ENCODE peak calls at places on chromosomes 4 and X, in four cellular contexts. H is spleen, D is stomach, B is endothelial cell of umbilical vein. J is an unnamed sample.

GRCh38 chr4:78222575-78223186 is 165.6 kb downstream of the FRAS1 start:
- DNase-seq in D (no peak), H (no peak), B (no peak), J (no peak)

GRCh38 chr4:3384771-3385701 is 56.7 kb upstream of the HGFAC start:
- DNase-seq in B (peak), D (no peak), H (peak), J (peak)

GRCh38 chr4:143358923-143359694 is 22.4 kb downstream of the GAB1 start:
- DNase-seq in D (peak), B (peak), H (peak), J (peak)

GRCh38 chrX:154370300-154370881 is 4.0 kb downstream of the FLNA start:
- DNase-seq in B (peak), D (no peak), H (peak), J (no peak)

GRCh38 chr4:143260750-143261149 is 75.9 kb upstream of the GAB1 start:
- DNase-seq in H (no peak), B (no peak), D (no peak), J (no peak)

GRCh38 chrX:150100261-150100660 is 162.0 kb upstream of the EOLA2 start:
- DNase-seq in B (no peak), D (no peak), H (no peak), J (no peak)

GRCh38 chr4:122755675-122756074 is 23.2 kb downstream of the BBS12 start:
- DNase-seq in D (no peak), H (no peak), B (no peak), J (no peak)

GRCh38 chrX:68983004-68983857 is 154.4 kb downstream of the EFNB1 start:
- DNase-seq in B (no peak), H (no peak), D (no peak), J (peak)

GRCh38 chr4:78756721-78757120 is 19.4 kb upstream of the BMP2K start:
- DNase-seq in D (no peak), H (no peak), B (no peak), J (no peak)

GRCh38 chr4:100977746-100978397 is 369.5 kb downstream of the PPP3CA start:
- DNase-seq in D (no peak), H (no peak), B (no peak), J (peak)

GRCh38 chr4:100983426-100983825 is 363.9 kb downstream of the PPP3CA start:
- DNase-seq in D (no peak), H (no peak), B (no peak), J (no peak)

GRCh38 chr4:100984901-100985300 is 362.4 kb downstream of the PPP3CA start:
- DNase-seq in B (peak), D (no peak), H (no peak), J (no peak)

GRCh38 chr4:100982345-100982744 is 365.0 kb downstream of the PPP3CA start:
- DNase-seq in D (no peak), B (no peak), H (no peak), J (no peak)

DNA sequence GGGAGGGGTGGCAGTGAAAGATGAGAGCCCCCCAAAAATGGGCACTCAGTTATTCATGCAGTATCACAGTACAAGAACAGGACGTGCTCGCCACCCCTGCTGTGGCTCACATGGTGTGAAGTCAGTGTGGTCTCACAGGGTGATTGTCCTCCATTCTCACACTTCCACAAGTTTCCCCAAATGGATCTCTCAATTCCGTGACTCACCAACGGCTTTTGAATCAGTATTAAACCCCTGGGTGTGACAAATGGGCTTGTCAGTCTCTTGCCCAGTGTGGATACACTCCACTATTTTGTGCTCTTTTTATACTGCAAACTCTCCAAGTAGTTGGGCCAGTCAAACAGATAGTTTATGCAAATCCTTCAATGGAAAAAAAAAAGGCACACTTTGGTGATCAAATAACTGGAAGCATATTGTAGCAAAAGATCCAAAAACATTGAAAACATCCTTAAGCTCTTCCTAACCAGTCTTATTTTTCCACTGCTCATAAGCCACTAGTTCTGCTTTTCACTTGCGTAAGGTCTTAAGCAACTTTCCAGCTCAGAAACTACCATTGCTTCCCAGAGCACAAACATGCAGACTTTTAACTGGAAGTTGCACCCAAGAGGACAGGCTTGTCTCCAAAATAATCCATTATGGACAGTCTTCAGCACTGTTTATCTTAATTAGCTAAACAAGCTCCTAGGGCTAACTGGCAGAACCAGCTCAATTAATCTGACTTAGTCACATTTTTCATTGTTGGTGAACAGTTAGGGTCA is 365.7 kb downstream of the PPP3CA start:
- DNase-seq in D (no peak), H (peak), B (no peak), J (no peak)
- H3K27ac ChIP-seq in D (peak), H (no peak), B (no peak), J (no peak)

GRCh38 chr4:187383181-187383580 is 612.4 kb upstream of the ZFP42 start:
- DNase-seq in H (no peak), D (no peak), B (no peak), J (no peak)

GRCh38 chr4:187378441-187378840 is 617.1 kb upstream of the ZFP42 start:
- DNase-seq in D (no peak), H (no peak), B (no peak), J (no peak)

GRCh38 chr4:187380181-187380581 is 615.4 kb upstream of the ZFP42 start:
- DNase-seq in H (no peak), B (no peak), D (no peak), J (no peak)
- TF ChIP-seq CTCF in H (no peak), B (no peak), D (no peak), J (no peak)

GRCh38 chrX:119790977-119791436 is 423 bp downstream of the RPL39 start:
- DNase-seq in D (no peak), H (no peak), B (peak), J (peak)

GRCh38 chrX:119791437-119792231 is at the start of gene RPL39:
- DNase-seq in B (peak), D (peak), H (peak), J (peak)
- TF ChIP-seq POLR2A in B (peak), D (no peak), H (peak), J (peak)

DNA sequence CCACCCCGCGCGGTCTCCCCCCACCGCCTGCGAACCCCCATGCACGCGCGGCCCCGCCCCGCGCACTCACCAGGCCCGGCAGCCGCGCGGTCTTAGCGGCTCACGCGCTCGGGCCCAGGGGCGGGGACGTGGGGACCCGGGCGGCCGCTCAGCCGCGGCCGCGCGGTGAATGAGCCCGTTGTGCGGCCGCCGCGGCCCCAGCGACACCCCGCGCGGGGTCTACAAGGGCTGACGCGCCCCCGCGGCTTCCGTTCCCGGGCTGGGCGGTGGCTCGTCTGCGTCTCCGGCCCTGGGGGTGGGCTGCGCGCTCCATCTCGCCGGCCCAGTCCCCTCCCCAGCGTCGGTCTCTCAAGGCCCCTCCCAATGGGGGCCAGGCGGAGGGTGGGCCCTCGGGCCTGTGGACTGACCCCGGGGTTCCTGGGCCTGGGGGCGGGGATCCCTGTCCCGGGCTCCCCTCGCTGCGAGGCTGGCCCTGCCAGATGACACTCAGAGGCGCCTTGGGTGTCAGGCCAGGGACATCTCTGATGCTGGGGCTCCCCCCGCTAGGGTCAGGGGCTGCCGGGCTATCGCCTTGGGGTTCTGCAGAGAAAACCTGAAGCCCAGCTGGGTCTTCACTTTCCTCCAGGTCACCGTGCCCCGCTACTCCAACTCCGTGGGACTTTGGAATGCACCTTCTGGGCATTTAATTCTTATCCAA is 4.3 kb upstream of the SLC26A1 start:
- DNase-seq in B (no peak), D (no peak), H (no peak), J (no peak)
- H3K27ac ChIP-seq in B (no peak), D (no peak), H (no peak), J (no peak)

DNA sequence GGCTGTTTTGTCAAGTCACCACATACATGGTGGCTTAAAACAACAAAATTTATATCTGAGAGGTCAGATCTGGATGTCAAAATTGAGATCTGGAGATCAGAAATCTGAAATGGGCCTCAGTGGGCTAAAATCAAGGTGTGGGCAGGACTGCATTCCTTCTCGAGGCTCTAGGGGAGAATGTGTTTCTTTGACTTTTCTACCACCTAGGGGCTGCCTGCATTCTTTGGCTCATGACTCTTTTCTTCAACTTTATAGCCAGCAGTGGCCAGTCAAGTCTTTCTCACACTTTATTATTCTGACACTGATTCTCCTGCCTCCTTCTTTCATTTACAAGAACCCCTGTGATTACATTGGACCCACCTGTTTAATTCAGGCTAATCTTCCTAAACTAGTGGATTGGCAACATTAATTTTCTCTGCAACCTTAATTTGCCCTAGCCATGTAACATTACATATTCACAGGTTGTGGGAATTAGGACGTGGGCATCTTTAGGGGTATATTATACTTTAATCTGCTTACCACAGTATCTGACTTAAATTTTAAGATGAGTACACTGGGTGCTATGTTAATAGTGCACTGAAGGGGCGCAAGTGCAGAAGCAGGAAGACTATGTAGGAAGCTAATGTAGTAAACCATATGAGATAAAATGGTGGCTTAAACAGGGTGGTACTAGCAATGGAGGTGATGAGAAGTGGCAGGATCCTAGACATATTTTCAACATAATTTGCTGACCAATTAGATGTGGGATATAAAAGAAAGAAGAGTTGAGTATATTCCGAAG is 188.0 kb downstream of the SLC4A4 start:
- DNase-seq in D (no peak), B (no peak), H (no peak), J (no peak)
- TF ChIP-seq CTCF in D (no peak), B (no peak), H (no peak), J (no peak)

GRCh38 chrX:55144697-55145096 is 55.9 kb downstream of the PAGE2 start:
- DNase-seq in B (no peak), D (no peak), H (no peak), J (no peak)
- TF ChIP-seq POLR2A in B (no peak), D (no peak), H (no peak), J (no peak)